ENCODE peak calls at places on chromosome 12, in seven cellular contexts. Z is K562, C is NB4, V is A549, G is HepG2, M is SK-N-SH, D is H1. U is an unnamed sample.

GRCh38 chr12:5912437-5913334 is 32.4 kb downstream of the ANO2 start:
- DNase-seq in G (no peak), D (peak), V (no peak), Z (peak), M (no peak), C (no peak), U (peak)

GRCh38 chr12:56358836-56359532 is 923 bp downstream of the STAT2 start:
- DNase-seq in C (peak), Z (peak), D (no peak), M (no peak), V (no peak), G (no peak), U (no peak)

GRCh38 chr12:105555556-105555973 is 225.1 kb downstream of the C12orf75 start:
- DNase-seq in Z (no peak), D (no peak), C (no peak), V (no peak), M (no peak), G (peak), U (no peak)

GRCh38 chr12:77947326-77947725 is 116.6 kb downstream of the NAV3 start:
- DNase-seq in V (no peak), Z (no peak), M (no peak), D (no peak), G (no peak), C (no peak), U (no peak)

GRCh38 chr12:65593206-65593833 is 231.0 kb upstream of the HMGA2 start:
- DNase-seq in G (no peak), V (no peak), M (no peak), D (no peak), C (no peak), Z (no peak), U (no peak)

GRCh38 chr12:117497407-117497806 is 136.0 kb upstream of the NOS1 start:
- DNase-seq in Z (no peak), M (no peak), G (no peak), V (no peak), C (no peak), D (no peak), U (no peak)

GRCh38 chr12:109716512-109717389 is 3.1 kb downstream of the FAM222A start:
- DNase-seq in Z (no peak), G (peak), M (peak), C (no peak), V (no peak), D (no peak), U (no peak)

GRCh38 chr12:46370792-46371717 is 1.5 kb downstream of the SLC38A2 start:
- DNase-seq in M (peak), G (peak), D (peak), Z (peak), V (peak), C (peak), U (peak)

GRCh38 chr12:114430306-114430705 is 24.4 kb upstream of the TBX5 start:
- DNase-seq in M (no peak), G (no peak), D (no peak), Z (no peak), V (no peak), C (no peak), U (no peak)

GRCh38 chr12:117596968-117597367 is 235.5 kb upstream of the NOS1 start:
- DNase-seq in M (no peak), Z (no peak), D (no peak), C (no peak), G (no peak), V (no peak), U (no peak)

GRCh38 chr12:103956515-103957027 is 9.1 kb upstream of the TDG start:
- DNase-seq in V (no peak), M (no peak), G (peak), Z (no peak), D (no peak), C (no peak), U (no peak)
- TF ChIP-seq MAX in V (no peak), M (no peak), G (peak), Z (peak), D (peak), C (peak), U (peak)

GRCh38 chr12:62459976-62460375 is 6.7 kb upstream of the MON2 start:
- DNase-seq in M (no peak), C (no peak), V (no peak), G (no peak), Z (no peak), D (no peak), U (no peak)
- TF ChIP-seq MAX in M (no peak), C (no peak), V (no peak), G (no peak), Z (no peak), D (no peak), U (no peak)

GRCh38 chr12:29317556-29318363 is 63.2 kb downstream of the ERGIC2 start:
- DNase-seq in D (no peak), Z (peak), M (peak), C (peak), V (peak), G (peak), U (peak)

GRCh38 chr12:29314421-29314820 is 66.6 kb downstream of the ERGIC2 start:
- DNase-seq in Z (no peak), D (no peak), C (no peak), G (no peak), V (no peak), M (no peak), U (no peak)

GRCh38 chr12:29322157-29322556 is 58.8 kb downstream of the ERGIC2 start:
- DNase-seq in G (no peak), Z (no peak), V (no peak), C (no peak), M (no peak), D (no peak), U (no peak)

GRCh38 chr12:29320295-29321090 is 60.5 kb downstream of the ERGIC2 start:
- DNase-seq in M (no peak), V (no peak), G (peak), C (no peak), D (no peak), Z (no peak), U (no peak)

GRCh38 chr12:29316772-29317171 is 64.2 kb downstream of the ERGIC2 start:
- DNase-seq in V (no peak), M (no peak), D (no peak), C (no peak), G (no peak), Z (peak), U (peak)
- TF ChIP-seq MAX in V (no peak), M (peak), D (no peak), C (no peak), G (no peak), Z (no peak), U (no peak)

GRCh38 chr12:130104114-130104513 is 58.1 kb upstream of the FZD10 start:
- DNase-seq in V (no peak), C (no peak), D (no peak), M (no peak), G (no peak), Z (no peak), U (no peak)
- TF ChIP-seq MAX in V (no peak), C (no peak), D (no peak), M (no peak), G (no peak), Z (no peak), U (no peak)

GRCh38 chr12:52600941-52601481 is at the start of gene KRT72:
- DNase-seq in V (no peak), D (peak), M (peak), C (no peak), Z (no peak), G (no peak), U (peak)
- TF ChIP-seq MAX in V (no peak), D (no peak), M (no peak), C (no peak), Z (no peak), G (no peak), U (no peak)

GRCh38 chr12:47774664-47775063 is 1.6 kb downstream of the SLC48A1 start:
- DNase-seq in V (no peak), C (no peak), D (no peak), G (no peak), M (no peak), Z (peak), U (no peak)

GRCh38 chr12:47772738-47773061 is 338 bp upstream of the SLC48A1 start:
- DNase-seq in G (no peak), V (no peak), D (no peak), Z (no peak), M (no peak), C (no peak), U (no peak)

GRCh38 chr12:47772094-47772660 is 861 bp upstream of the SLC48A1 start:
- DNase-seq in D (no peak), C (no peak), M (no peak), V (no peak), G (no peak), Z (no peak), U (no peak)

GRCh38 chr12:47773858-47774580 is 981 bp downstream of the SLC48A1 start:
- DNase-seq in M (peak), G (no peak), D (no peak), C (peak), V (peak), Z (peak), U (no peak)

GRCh38 chr12:47773062-47773857 is at the start of gene SLC48A1:
- DNase-seq in C (peak), G (peak), V (peak), D (peak), Z (peak), M (peak), U (peak)
- TF ChIP-seq MAX in C (no peak), G (no peak), V (no peak), D (no peak), Z (no peak), M (no peak), U (no peak)

GRCh38 chr12:116474899-116475298 is 84.3 kb upstream of the MAP1LC3B2 start:
- DNase-seq in M (no peak), G (no peak), C (no peak), V (no peak), D (no peak), Z (no peak), U (no peak)

GRCh38 chr12:116476227-116476852 is 82.8 kb upstream of the MAP1LC3B2 start:
- DNase-seq in Z (no peak), V (no peak), G (no peak), C (no peak), M (no peak), D (no peak), U (no peak)

GRCh38 chr12:116473416-116473815 is 85.8 kb upstream of the MAP1LC3B2 start:
- DNase-seq in V (no peak), C (no peak), Z (no peak), D (no peak), G (no peak), M (no peak), U (no peak)

GRCh38 chr12:116472193-116472592 is 87.0 kb upstream of the MAP1LC3B2 start:
- DNase-seq in D (no peak), Z (no peak), C (no peak), G (no peak), M (no peak), V (no peak), U (no peak)

DNA sequence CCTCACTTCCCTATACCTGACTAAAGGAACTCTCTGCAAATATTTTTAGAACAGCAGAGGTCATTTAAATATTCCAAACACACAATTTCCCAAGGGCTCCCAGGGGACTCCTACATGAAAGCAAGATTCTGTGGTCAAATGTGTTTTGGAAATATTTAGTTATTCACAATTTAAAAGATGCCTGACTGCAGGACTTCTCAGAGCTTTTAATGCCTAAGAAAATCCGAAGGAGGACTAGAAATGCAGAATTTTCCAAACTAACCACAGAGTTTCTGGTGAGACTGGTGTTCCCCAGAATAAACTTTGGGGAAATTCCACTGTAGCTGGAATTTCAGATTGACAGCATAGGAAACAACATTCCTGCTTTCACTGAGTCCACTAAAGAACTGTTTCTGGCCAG is 84.8 kb upstream of the MAP1LC3B2 start:
- DNase-seq in D (no peak), C (peak), V (no peak), G (no peak), M (no peak), Z (no peak), U (no peak)
- TF ChIP-seq MAX in D (no peak), C (no peak), V (no peak), G (no peak), M (no peak), Z (no peak), U (no peak)

GRCh38 chr12:32755654-32756475 is at the start of gene YARS2:
- DNase-seq in Z (peak), V (peak), G (peak), M (peak), C (peak), D (peak), U (peak)

GRCh38 chr12:32754101-32754500 is 1.6 kb downstream of the YARS2 start:
- DNase-seq in G (no peak), D (no peak), M (no peak), Z (peak), C (peak), V (no peak), U (no peak)

GRCh38 chr12:32755051-32755653 is 545 bp downstream of the YARS2 start:
- DNase-seq in D (peak), G (peak), V (peak), M (peak), Z (peak), C (peak), U (peak)

GRCh38 chr12:32757159-32757556 is 1.5 kb upstream of the YARS2 start:
- DNase-seq in D (no peak), Z (no peak), C (no peak), V (no peak), M (no peak), G (no peak), U (no peak)

GRCh38 chr12:32756476-32757158 is 920 bp upstream of the YARS2 start:
- DNase-seq in G (no peak), C (no peak), V (no peak), Z (no peak), D (no peak), M (peak), U (no peak)
- TF ChIP-seq MAX in G (no peak), C (no peak), V (no peak), Z (no peak), D (no peak), M (no peak), U (no peak)

GRCh38 chr12:49256274-49256637 is 8.6 kb upstream of the TUBA1C start:
- DNase-seq in C (no peak), Z (no peak), D (no peak), G (no peak), M (no peak), V (no peak), U (no peak)
- TF ChIP-seq MAX in C (no peak), Z (no peak), D (no peak), G (no peak), M (no peak), V (no peak), U (no peak)

GRCh38 chr12:57795354-57795753 is 12.8 kb downstream of the TSFM start:
- DNase-seq in V (no peak), G (no peak), D (no peak), Z (no peak), C (no peak), M (no peak), U (no peak)
- TF ChIP-seq MAX in V (no peak), G (no peak), D (no peak), Z (no peak), C (no peak), M (no peak), U (no peak)